ENCODE peak calls at places on chromosomes 7 and 10, in ten cellular contexts. One of them, this sample, is unnamed.
A peak's percentile ranks its signal among the peaks of the same experiment; 100 is the strongest.

GRCh38 chr10:8487346-8487745 is 432.9 kb downstream of the GATA3 start:
- DNase-seq in GM13977: no peak
- DNase-seq in uterus: no peak
- DNase-seq in omental fat pad: no peak
- DNase-seq in GM20000: no peak
- DNase-seq in fibroblast of lung: no peak
- DNase-seq in lung: no peak
- DNase-seq in CD8-positive, alpha-beta T cell: no peak
- DNase-seq in nephron progenitor cell: no peak
- DNase-seq in GM06990: no peak
- DNase-seq in this sample: no peak

GRCh38 chr7:20301311-20301939 is 29.3 kb upstream of the ITGB8 start:
- DNase-seq in GM13977: peak; percentile 23
- DNase-seq in uterus: no peak
- DNase-seq in omental fat pad: no peak
- DNase-seq in GM20000: peak; percentile 9
- DNase-seq in fibroblast of lung: peak; percentile 73
- DNase-seq in lung: no peak
- DNase-seq in CD8-positive, alpha-beta T cell: no peak
- DNase-seq in nephron progenitor cell: no peak
- DNase-seq in GM06990: no peak
- DNase-seq in this sample: no peak

GRCh38 chr10:102148275-102148674 is 3.9 kb upstream of the NOLC1 start:
- DNase-seq in GM13977: no peak
- DNase-seq in uterus: no peak
- DNase-seq in omental fat pad: no peak
- DNase-seq in GM20000: no peak
- DNase-seq in fibroblast of lung: no peak
- DNase-seq in lung: no peak
- DNase-seq in CD8-positive, alpha-beta T cell: no peak
- DNase-seq in nephron progenitor cell: no peak
- DNase-seq in GM06990: no peak
- DNase-seq in this sample: no peak

GRCh38 chr7:34281260-34281659 is 375.9 kb downstream of the BMPER start:
- DNase-seq in GM13977: no peak
- DNase-seq in uterus: no peak
- DNase-seq in omental fat pad: no peak
- DNase-seq in GM20000: no peak
- DNase-seq in fibroblast of lung: no peak
- DNase-seq in lung: no peak
- DNase-seq in CD8-positive, alpha-beta T cell: no peak
- DNase-seq in nephron progenitor cell: no peak
- DNase-seq in GM06990: no peak
- DNase-seq in this sample: no peak

GRCh38 chr10:100022403-100022802 is 12.7 kb upstream of the DNMBP start:
- DNase-seq in GM13977: no peak
- DNase-seq in uterus: no peak
- DNase-seq in omental fat pad: no peak
- DNase-seq in GM20000: no peak
- DNase-seq in fibroblast of lung: peak; percentile 77
- DNase-seq in lung: no peak
- DNase-seq in CD8-positive, alpha-beta T cell: no peak
- DNase-seq in nephron progenitor cell: no peak
- DNase-seq in GM06990: no peak
- DNase-seq in this sample: no peak

GRCh38 chr7:108200326-108200725 is 70.2 kb upstream of the LAMB4 start:
- DNase-seq in GM13977: no peak
- DNase-seq in uterus: no peak
- DNase-seq in omental fat pad: no peak
- DNase-seq in GM20000: no peak
- DNase-seq in fibroblast of lung: no peak
- DNase-seq in lung: no peak
- DNase-seq in CD8-positive, alpha-beta T cell: no peak
- DNase-seq in nephron progenitor cell: no peak
- DNase-seq in GM06990: no peak
- DNase-seq in this sample: no peak

GRCh38 chr10:59320370-59320769 is 42.0 kb downstream of the FAM13C start:
- DNase-seq in GM13977: no peak
- DNase-seq in uterus: no peak
- DNase-seq in omental fat pad: no peak
- DNase-seq in GM20000: no peak
- DNase-seq in fibroblast of lung: no peak
- DNase-seq in lung: no peak
- DNase-seq in CD8-positive, alpha-beta T cell: no peak
- DNase-seq in nephron progenitor cell: no peak
- DNase-seq in GM06990: no peak
- DNase-seq in this sample: no peak

GRCh38 chr7:47576031-47576908 is 5.6 kb downstream of the TNS3 start:
- DNase-seq in GM13977: no peak
- DNase-seq in uterus: peak; percentile 83
- DNase-seq in omental fat pad: no peak
- DNase-seq in GM20000: no peak
- DNase-seq in fibroblast of lung: peak; percentile 94
- DNase-seq in lung: peak; percentile 76
- DNase-seq in CD8-positive, alpha-beta T cell: no peak
- DNase-seq in nephron progenitor cell: no peak
- DNase-seq in GM06990: no peak
- DNase-seq in this sample: peak; percentile 72

GRCh38 chr10:93600861-93601773 is at the start of gene RBP4:
- DNase-seq in GM13977: no peak
- DNase-seq in uterus: no peak
- DNase-seq in omental fat pad: no peak
- DNase-seq in GM20000: no peak
- DNase-seq in fibroblast of lung: peak; percentile 33
- DNase-seq in lung: no peak
- DNase-seq in CD8-positive, alpha-beta T cell: no peak
- DNase-seq in nephron progenitor cell: peak; percentile 63
- DNase-seq in GM06990: no peak
- DNase-seq in this sample: peak; percentile 71

GRCh38 chr10:119235381-119235780 is 28.0 kb downstream of the GRK5 start:
- DNase-seq in GM13977: no peak
- DNase-seq in uterus: no peak
- DNase-seq in omental fat pad: no peak
- DNase-seq in GM20000: no peak
- DNase-seq in fibroblast of lung: peak; percentile 38
- DNase-seq in lung: no peak
- DNase-seq in CD8-positive, alpha-beta T cell: no peak
- DNase-seq in nephron progenitor cell: no peak
- DNase-seq in GM06990: no peak
- DNase-seq in this sample: no peak

GRCh38 chr7:149547126-149547525 is 49.5 kb upstream of the ZNF746 start:
- DNase-seq in GM13977: no peak
- DNase-seq in uterus: no peak
- DNase-seq in omental fat pad: no peak
- DNase-seq in GM20000: no peak
- DNase-seq in fibroblast of lung: no peak
- DNase-seq in lung: no peak
- DNase-seq in CD8-positive, alpha-beta T cell: no peak
- DNase-seq in nephron progenitor cell: no peak
- DNase-seq in GM06990: no peak
- DNase-seq in this sample: peak; percentile 53

GRCh38 chr10:13270877-13271551 is 28.9 kb downstream of the PHYH start:
- DNase-seq in GM13977: no peak
- DNase-seq in uterus: no peak
- DNase-seq in omental fat pad: no peak
- DNase-seq in GM20000: no peak
- DNase-seq in fibroblast of lung: peak; percentile 28
- DNase-seq in lung: no peak
- DNase-seq in CD8-positive, alpha-beta T cell: no peak
- DNase-seq in nephron progenitor cell: no peak
- DNase-seq in GM06990: no peak
- DNase-seq in this sample: no peak

GRCh38 chr10:13271552-13272163 is 28.2 kb downstream of the PHYH start:
- DNase-seq in GM13977: peak; percentile 65
- DNase-seq in uterus: peak; percentile 22
- DNase-seq in omental fat pad: no peak
- DNase-seq in GM20000: peak; percentile 73
- DNase-seq in fibroblast of lung: peak; percentile 17
- DNase-seq in lung: no peak
- DNase-seq in CD8-positive, alpha-beta T cell: peak; percentile 72
- DNase-seq in nephron progenitor cell: peak; percentile 48
- DNase-seq in GM06990: peak; percentile 39
- DNase-seq in this sample: peak; percentile 95

GRCh38 chr10:13268841-13269240 is 31.0 kb downstream of the PHYH start:
- DNase-seq in GM13977: no peak
- DNase-seq in uterus: no peak
- DNase-seq in omental fat pad: no peak
- DNase-seq in GM20000: no peak
- DNase-seq in fibroblast of lung: no peak
- DNase-seq in lung: no peak
- DNase-seq in CD8-positive, alpha-beta T cell: no peak
- DNase-seq in nephron progenitor cell: no peak
- DNase-seq in GM06990: no peak
- DNase-seq in this sample: peak; percentile 55

GRCh38 chr10:13268310-13268709 is 31.6 kb downstream of the PHYH start:
- DNase-seq in GM13977: no peak
- DNase-seq in uterus: no peak
- DNase-seq in omental fat pad: no peak
- DNase-seq in GM20000: no peak
- DNase-seq in fibroblast of lung: no peak
- DNase-seq in lung: no peak
- DNase-seq in CD8-positive, alpha-beta T cell: no peak
- DNase-seq in nephron progenitor cell: no peak
- DNase-seq in GM06990: no peak
- DNase-seq in this sample: no peak

GRCh38 chr10:13272164-13272571 is 27.7 kb downstream of the PHYH start:
- DNase-seq in GM13977: no peak
- DNase-seq in uterus: peak; percentile 53
- DNase-seq in omental fat pad: no peak
- DNase-seq in GM20000: no peak
- DNase-seq in fibroblast of lung: peak; percentile 86
- DNase-seq in lung: peak; percentile 44
- DNase-seq in CD8-positive, alpha-beta T cell: no peak
- DNase-seq in nephron progenitor cell: no peak
- DNase-seq in GM06990: no peak
- DNase-seq in this sample: peak; percentile 57
- TF ChIP-seq CTCF in GM13977: no peak
- TF ChIP-seq CTCF in uterus: no peak
- TF ChIP-seq CTCF in omental fat pad: no peak
- TF ChIP-seq CTCF in GM20000: no peak
- TF ChIP-seq CTCF in fibroblast of lung: peak; percentile 6
- TF ChIP-seq CTCF in lung: no peak
- TF ChIP-seq CTCF in CD8-positive, alpha-beta T cell: no peak
- TF ChIP-seq CTCF in nephron progenitor cell: no peak
- TF ChIP-seq CTCF in GM06990: no peak
- TF ChIP-seq CTCF in this sample: no peak

GRCh38 chr10:86176850-86177249 is 189.7 kb downstream of the GRID1 start:
- DNase-seq in GM13977: no peak
- DNase-seq in uterus: no peak
- DNase-seq in omental fat pad: no peak
- DNase-seq in GM20000: no peak
- DNase-seq in fibroblast of lung: no peak
- DNase-seq in lung: no peak
- DNase-seq in CD8-positive, alpha-beta T cell: no peak
- DNase-seq in nephron progenitor cell: no peak
- DNase-seq in GM06990: no peak
- DNase-seq in this sample: no peak

GRCh38 chr10:86177483-86178155 is 189.0 kb downstream of the GRID1 start:
- DNase-seq in GM13977: no peak
- DNase-seq in uterus: no peak
- DNase-seq in omental fat pad: no peak
- DNase-seq in GM20000: no peak
- DNase-seq in fibroblast of lung: no peak
- DNase-seq in lung: no peak
- DNase-seq in CD8-positive, alpha-beta T cell: no peak
- DNase-seq in nephron progenitor cell: no peak
- DNase-seq in GM06990: no peak
- DNase-seq in this sample: no peak

GRCh38 chr10:86179961-86180360 is 186.6 kb downstream of the GRID1 start:
- DNase-seq in GM13977: no peak
- DNase-seq in uterus: no peak
- DNase-seq in omental fat pad: no peak
- DNase-seq in GM20000: no peak
- DNase-seq in fibroblast of lung: no peak
- DNase-seq in lung: no peak
- DNase-seq in CD8-positive, alpha-beta T cell: no peak
- DNase-seq in nephron progenitor cell: no peak
- DNase-seq in GM06990: no peak
- DNase-seq in this sample: no peak

GRCh38 chr10:86179143-86179505 is 187.5 kb downstream of the GRID1 start:
- DNase-seq in GM13977: no peak
- DNase-seq in uterus: no peak
- DNase-seq in omental fat pad: no peak
- DNase-seq in GM20000: no peak
- DNase-seq in fibroblast of lung: no peak
- DNase-seq in lung: no peak
- DNase-seq in CD8-positive, alpha-beta T cell: no peak
- DNase-seq in nephron progenitor cell: no peak
- DNase-seq in GM06990: no peak
- DNase-seq in this sample: no peak

GRCh38 chr10:86178401-86179142 is 188.0 kb downstream of the GRID1 start:
- DNase-seq in GM13977: no peak
- DNase-seq in uterus: no peak
- DNase-seq in omental fat pad: no peak
- DNase-seq in GM20000: no peak
- DNase-seq in fibroblast of lung: no peak
- DNase-seq in lung: no peak
- DNase-seq in CD8-positive, alpha-beta T cell: no peak
- DNase-seq in nephron progenitor cell: peak; percentile 61
- DNase-seq in GM06990: no peak
- DNase-seq in this sample: peak; percentile 92
- TF ChIP-seq CTCF in GM13977: peak; percentile 20
- TF ChIP-seq CTCF in uterus: no peak
- TF ChIP-seq CTCF in omental fat pad: no peak
- TF ChIP-seq CTCF in GM20000: no peak
- TF ChIP-seq CTCF in fibroblast of lung: no peak
- TF ChIP-seq CTCF in lung: no peak
- TF ChIP-seq CTCF in CD8-positive, alpha-beta T cell: no peak
- TF ChIP-seq CTCF in nephron progenitor cell: peak; percentile 64
- TF ChIP-seq CTCF in GM06990: peak; percentile 59
- TF ChIP-seq CTCF in this sample: peak; percentile 93

DNA sequence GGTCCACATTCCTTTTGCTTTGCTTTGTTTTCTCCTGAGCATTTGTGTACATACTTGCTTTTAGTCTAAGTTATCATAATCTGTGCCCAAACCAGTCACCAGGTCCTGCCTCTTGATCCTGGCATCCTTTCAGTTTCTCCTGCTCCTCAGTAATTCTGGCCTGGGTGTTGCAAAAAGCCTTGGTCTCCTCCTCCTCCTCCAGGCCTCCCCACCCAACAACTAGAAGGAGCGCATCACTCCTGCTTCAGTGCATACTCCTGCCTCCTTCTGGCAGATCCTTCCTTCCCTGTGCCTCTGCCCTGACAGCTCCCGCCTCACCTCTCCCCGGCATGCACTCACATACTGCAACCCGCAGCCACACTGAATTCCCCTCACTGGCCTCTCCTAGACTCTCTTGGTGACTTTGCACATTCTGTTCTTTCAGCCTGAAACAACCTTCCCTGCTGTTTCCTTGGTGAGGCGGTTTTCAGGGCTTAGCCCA is 2.3 kb downstream of the DENND2A start:
- DNase-seq in GM13977: no peak
- DNase-seq in uterus: peak; percentile 59
- DNase-seq in omental fat pad: no peak
- DNase-seq in GM20000: no peak
- DNase-seq in fibroblast of lung: peak; percentile 77
- DNase-seq in lung: no peak
- DNase-seq in CD8-positive, alpha-beta T cell: no peak
- DNase-seq in nephron progenitor cell: no peak
- DNase-seq in GM06990: no peak
- DNase-seq in this sample: peak; percentile 86
- TF ChIP-seq CTCF in GM13977: no peak
- TF ChIP-seq CTCF in uterus: no peak
- TF ChIP-seq CTCF in omental fat pad: no peak
- TF ChIP-seq CTCF in GM20000: no peak
- TF ChIP-seq CTCF in fibroblast of lung: peak; percentile 38
- TF ChIP-seq CTCF in lung: no peak
- TF ChIP-seq CTCF in CD8-positive, alpha-beta T cell: no peak
- TF ChIP-seq CTCF in nephron progenitor cell: no peak
- TF ChIP-seq CTCF in GM06990: no peak
- TF ChIP-seq CTCF in this sample: peak; percentile 63

GRCh38 chr7:142012825-142013506 is 17.3 kb downstream of the MGAM start:
- DNase-seq in GM13977: no peak
- DNase-seq in uterus: no peak
- DNase-seq in omental fat pad: no peak
- DNase-seq in GM20000: no peak
- DNase-seq in fibroblast of lung: no peak
- DNase-seq in lung: no peak
- DNase-seq in CD8-positive, alpha-beta T cell: no peak
- DNase-seq in nephron progenitor cell: no peak
- DNase-seq in GM06990: no peak
- DNase-seq in this sample: peak; percentile 72
- TF ChIP-seq CTCF in GM13977: no peak
- TF ChIP-seq CTCF in uterus: no peak
- TF ChIP-seq CTCF in omental fat pad: no peak
- TF ChIP-seq CTCF in GM20000: no peak
- TF ChIP-seq CTCF in fibroblast of lung: no peak
- TF ChIP-seq CTCF in lung: no peak
- TF ChIP-seq CTCF in CD8-positive, alpha-beta T cell: no peak
- TF ChIP-seq CTCF in nephron progenitor cell: no peak
- TF ChIP-seq CTCF in GM06990: no peak
- TF ChIP-seq CTCF in this sample: peak; percentile 57

This sample was measured in endodermal cell.